ENCODE peak calls at places on chromosomes 7 and 10, in ten cellular contexts. One of them, this sample, is unnamed.

GRCh38 chr7:151489498-151489897 is 30.2 kb downstream of the RHEB start:
- DNase-seq in OCI-LY7: no peak
- DNase-seq in NCI-H1092 treated with DMSO at 0.1 percent for 48 hours: no peak
- DNase-seq in IMR-90: no peak
- DNase-seq in left colon: no peak
- DNase-seq in foreskin fibroblast: no peak
- DNase-seq in endodermal cell: no peak
- DNase-seq in psoas muscle: no peak
- DNase-seq in neural progenitor cell: no peak
- DNase-seq in NCI-H1436 treated with DMSO at 0.1 percent for 48 hours: no peak
- DNase-seq in this sample: no peak

GRCh38 chr10:115063702-115064479 is 29.3 kb upstream of the ATRNL1 start:
- DNase-seq in OCI-LY7: no peak
- DNase-seq in neural progenitor cell: no peak
- DNase-seq in IMR-90: no peak
- DNase-seq in NCI-H1092 treated with DMSO at 0.1 percent for 48 hours: peak; percentile 9
- DNase-seq in psoas muscle: no peak
- DNase-seq in left colon: no peak
- DNase-seq in NCI-H1436 treated with DMSO at 0.1 percent for 48 hours: peak; percentile 52
- DNase-seq in foreskin fibroblast: peak; percentile 83
- DNase-seq in endodermal cell: no peak
- DNase-seq in this sample: peak; percentile 9

GRCh38 chr7:82257118-82257695 is 186.4 kb downstream of the CACNA2D1 start:
- DNase-seq in NCI-H1436 treated with DMSO at 0.1 percent for 48 hours: peak; percentile 40
- DNase-seq in left colon: no peak
- DNase-seq in OCI-LY7: no peak
- DNase-seq in NCI-H1092 treated with DMSO at 0.1 percent for 48 hours: peak; percentile 93
- DNase-seq in foreskin fibroblast: no peak
- DNase-seq in IMR-90: no peak
- DNase-seq in neural progenitor cell: no peak
- DNase-seq in endodermal cell: no peak
- DNase-seq in psoas muscle: no peak
- DNase-seq in this sample: no peak

GRCh38 chr10:123926401-123927264 is 35.0 kb upstream of the CPXM2 start:
- DNase-seq in foreskin fibroblast: peak; percentile 3
- DNase-seq in endodermal cell: no peak
- DNase-seq in NCI-H1436 treated with DMSO at 0.1 percent for 48 hours: no peak
- DNase-seq in neural progenitor cell: no peak
- DNase-seq in IMR-90: peak; percentile 1
- DNase-seq in psoas muscle: no peak
- DNase-seq in OCI-LY7: peak; percentile 17
- DNase-seq in left colon: no peak
- DNase-seq in NCI-H1092 treated with DMSO at 0.1 percent for 48 hours: no peak
- DNase-seq in this sample: no peak

GRCh38 chr7:27161721-27162547 is 3.4 kb downstream of the HOXA9 start:
- DNase-seq in OCI-LY7: no peak
- DNase-seq in foreskin fibroblast: no peak
- DNase-seq in left colon: peak; percentile 72
- DNase-seq in neural progenitor cell: peak; percentile 50
- DNase-seq in NCI-H1092 treated with DMSO at 0.1 percent for 48 hours: no peak
- DNase-seq in IMR-90: no peak
- DNase-seq in endodermal cell: no peak
- DNase-seq in psoas muscle: peak; percentile 59
- DNase-seq in NCI-H1436 treated with DMSO at 0.1 percent for 48 hours: no peak
- DNase-seq in this sample: no peak

GRCh38 chr7:1455241-1455939 is 3.9 kb downstream of the MICALL2 start:
- DNase-seq in left colon: peak; percentile 85
- DNase-seq in IMR-90: no peak
- DNase-seq in NCI-H1092 treated with DMSO at 0.1 percent for 48 hours: no peak
- DNase-seq in neural progenitor cell: no peak
- DNase-seq in NCI-H1436 treated with DMSO at 0.1 percent for 48 hours: no peak
- DNase-seq in endodermal cell: peak; percentile 74
- DNase-seq in OCI-LY7: no peak
- DNase-seq in foreskin fibroblast: no peak
- DNase-seq in psoas muscle: no peak
- DNase-seq in this sample: no peak

GRCh38 chr10:21195149-21195731 is 298.1 kb upstream of the NEBL start:
- DNase-seq in OCI-LY7: no peak
- DNase-seq in NCI-H1436 treated with DMSO at 0.1 percent for 48 hours: no peak
- DNase-seq in psoas muscle: no peak
- DNase-seq in left colon: peak; percentile 18
- DNase-seq in IMR-90: no peak
- DNase-seq in endodermal cell: no peak
- DNase-seq in neural progenitor cell: no peak
- DNase-seq in NCI-H1092 treated with DMSO at 0.1 percent for 48 hours: no peak
- DNase-seq in foreskin fibroblast: no peak
- DNase-seq in this sample: no peak

GRCh38 chr10:33600381-33600780 is 265.9 kb upstream of the NRP1 start:
- DNase-seq in endodermal cell: no peak
- DNase-seq in IMR-90: peak; percentile 49
- DNase-seq in foreskin fibroblast: peak; percentile 63
- DNase-seq in psoas muscle: no peak
- DNase-seq in OCI-LY7: no peak
- DNase-seq in left colon: no peak
- DNase-seq in NCI-H1436 treated with DMSO at 0.1 percent for 48 hours: no peak
- DNase-seq in neural progenitor cell: no peak
- DNase-seq in NCI-H1092 treated with DMSO at 0.1 percent for 48 hours: no peak
- DNase-seq in this sample: no peak

GRCh38 chr10:131656446-131656845 is 244.4 kb upstream of the PPP2R2D start:
- DNase-seq in OCI-LY7: no peak
- DNase-seq in IMR-90: no peak
- DNase-seq in NCI-H1092 treated with DMSO at 0.1 percent for 48 hours: no peak
- DNase-seq in neural progenitor cell: no peak
- DNase-seq in NCI-H1436 treated with DMSO at 0.1 percent for 48 hours: no peak
- DNase-seq in endodermal cell: no peak
- DNase-seq in psoas muscle: no peak
- DNase-seq in left colon: no peak
- DNase-seq in foreskin fibroblast: no peak
- DNase-seq in this sample: no peak

GRCh38 chr10:4670737-4671136 is 155.3 kb upstream of the AKR1E2 start:
- DNase-seq in NCI-H1436 treated with DMSO at 0.1 percent for 48 hours: no peak
- DNase-seq in left colon: no peak
- DNase-seq in endodermal cell: no peak
- DNase-seq in psoas muscle: no peak
- DNase-seq in NCI-H1092 treated with DMSO at 0.1 percent for 48 hours: no peak
- DNase-seq in IMR-90: peak; percentile 41
- DNase-seq in OCI-LY7: no peak
- DNase-seq in neural progenitor cell: no peak
- DNase-seq in foreskin fibroblast: peak; percentile 47
- DNase-seq in this sample: no peak

GRCh38 chr10:79346388-79347225 is 662 bp upstream of the PPIF start:
- DNase-seq in foreskin fibroblast: no peak
- DNase-seq in OCI-LY7: peak; percentile 51
- DNase-seq in IMR-90: no peak
- DNase-seq in psoas muscle: no peak
- DNase-seq in endodermal cell: peak; percentile 76
- DNase-seq in NCI-H1092 treated with DMSO at 0.1 percent for 48 hours: no peak
- DNase-seq in left colon: no peak
- DNase-seq in neural progenitor cell: peak; percentile 52
- DNase-seq in NCI-H1436 treated with DMSO at 0.1 percent for 48 hours: no peak
- DNase-seq in this sample: no peak

GRCh38 chr10:109933984-109934565 is 10.8 kb upstream of the XPNPEP1 start:
- DNase-seq in neural progenitor cell: no peak
- DNase-seq in NCI-H1092 treated with DMSO at 0.1 percent for 48 hours: peak; percentile 4
- DNase-seq in endodermal cell: peak; percentile 57
- DNase-seq in psoas muscle: no peak
- DNase-seq in IMR-90: peak; percentile 52
- DNase-seq in foreskin fibroblast: peak; percentile 76
- DNase-seq in NCI-H1436 treated with DMSO at 0.1 percent for 48 hours: no peak
- DNase-seq in left colon: no peak
- DNase-seq in OCI-LY7: no peak
- DNase-seq in this sample: no peak

GRCh38 chr7:11807000-11807399 is 25.0 kb downstream of the THSD7A start:
- DNase-seq in psoas muscle: no peak
- DNase-seq in foreskin fibroblast: no peak
- DNase-seq in NCI-H1092 treated with DMSO at 0.1 percent for 48 hours: no peak
- DNase-seq in left colon: no peak
- DNase-seq in neural progenitor cell: no peak
- DNase-seq in IMR-90: no peak
- DNase-seq in NCI-H1436 treated with DMSO at 0.1 percent for 48 hours: no peak
- DNase-seq in OCI-LY7: no peak
- DNase-seq in endodermal cell: no peak
- DNase-seq in this sample: no peak

GRCh38 chr10:18341063-18341462 is 200.8 kb downstream of the CACNB2 start:
- DNase-seq in OCI-LY7: no peak
- DNase-seq in neural progenitor cell: no peak
- DNase-seq in psoas muscle: no peak
- DNase-seq in endodermal cell: no peak
- DNase-seq in NCI-H1436 treated with DMSO at 0.1 percent for 48 hours: no peak
- DNase-seq in NCI-H1092 treated with DMSO at 0.1 percent for 48 hours: no peak
- DNase-seq in foreskin fibroblast: no peak
- DNase-seq in left colon: no peak
- DNase-seq in IMR-90: no peak
- DNase-seq in this sample: no peak